ENCODE peak calls at places on chromosomes 13 and 19, in four cellular contexts. One of them, this sample, is unnamed.

GRCh38 chr19:17835182-17836006 is 12.4 kb downstream of the JAK3 start:
- DNase-seq in NCI-H460: no peak
- DNase-seq in GM10248: no peak
- DNase-seq in ACHN: no peak
- DNase-seq in this sample: no peak

GRCh38 chr13:81738364-81738763 is 1397.4 kb upstream of the SPRY2 start:
- DNase-seq in GM10248: no peak
- DNase-seq in NCI-H460: peak; percentile 2
- DNase-seq in ACHN: no peak
- DNase-seq in this sample: no peak

GRCh38 chr13:33353210-33353609 is 67.7 kb upstream of the STARD13 start:
- DNase-seq in NCI-H460: no peak
- DNase-seq in ACHN: no peak
- DNase-seq in GM10248: peak; percentile 39
- DNase-seq in this sample: no peak

GRCh38 chr13:47146136-47146535 is 249.3 kb upstream of the HTR2A start:
- DNase-seq in NCI-H460: no peak
- DNase-seq in ACHN: no peak
- DNase-seq in GM10248: no peak
- DNase-seq in this sample: no peak

GRCh38 chr13:74274946-74275345 is 140.7 kb upstream of the KLF12 start:
- DNase-seq in GM10248: no peak
- DNase-seq in ACHN: no peak
- DNase-seq in NCI-H460: no peak
- DNase-seq in this sample: no peak

GRCh38 chr19:16293133-16294085 is 31.2 kb upstream of the KLF2 start:
- DNase-seq in ACHN: no peak
- DNase-seq in NCI-H460: peak; percentile 7
- DNase-seq in GM10248: no peak
- DNase-seq in this sample: peak; percentile 42

GRCh38 chr13:91045351-91046034 is 302.0 kb upstream of the MIR17HG start:
- DNase-seq in GM10248: peak; percentile 11
- DNase-seq in NCI-H460: peak; percentile 14
- DNase-seq in ACHN: peak; percentile 36
- DNase-seq in this sample: peak; percentile 9

GRCh38 chr13:42681394-42681793 is 100.0 kb upstream of the FAM216B start:
- DNase-seq in NCI-H460: no peak
- DNase-seq in ACHN: no peak
- DNase-seq in GM10248: no peak
- DNase-seq in this sample: no peak

GRCh38 chr13:51113969-51114368 is 2.9 kb upstream of the C13orf42 start:
- DNase-seq in GM10248: no peak
- DNase-seq in NCI-H460: no peak
- DNase-seq in ACHN: no peak
- DNase-seq in this sample: no peak

GRCh38 chr19:44641460-44641859 is 2.2 kb upstream of the PVR start:
- DNase-seq in NCI-H460: no peak
- DNase-seq in GM10248: no peak
- DNase-seq in ACHN: no peak
- DNase-seq in this sample: no peak

GRCh38 chr13:100789968-100790367 is 115.4 kb upstream of the TMTC4 start:
- DNase-seq in ACHN: no peak
- DNase-seq in NCI-H460: no peak
- DNase-seq in GM10248: no peak
- DNase-seq in this sample: no peak

GRCh38 chr13:23824355-23824754 is 64.8 kb downstream of the MIPEP start:
- DNase-seq in NCI-H460: no peak
- DNase-seq in GM10248: no peak
- DNase-seq in ACHN: no peak
- DNase-seq in this sample: no peak

GRCh38 chr13:78430166-78430791 is 173.1 kb downstream of the POU4F1 start:
- DNase-seq in NCI-H460: no peak
- DNase-seq in GM10248: no peak
- DNase-seq in ACHN: no peak
- DNase-seq in this sample: no peak

GRCh38 chr19:48135411-48135810 is 24.8 kb upstream of the PLA2G4C start:
- DNase-seq in NCI-H460: no peak
- DNase-seq in GM10248: no peak
- DNase-seq in ACHN: no peak
- DNase-seq in this sample: peak; percentile 42

GRCh38 chr13:71522976-71523517 is 344.0 kb downstream of the DACH1 start:
- DNase-seq in ACHN: no peak
- DNase-seq in GM10248: no peak
- DNase-seq in NCI-H460: no peak
- DNase-seq in this sample: no peak

GRCh38 chr13:39910041-39910440 is 254.6 kb downstream of the COG6 start:
- DNase-seq in NCI-H460: no peak
- DNase-seq in ACHN: no peak
- DNase-seq in GM10248: no peak
- DNase-seq in this sample: no peak

GRCh38 chr13:74061939-74062595 is 72.1 kb downstream of the KLF12 start:
- DNase-seq in ACHN: no peak
- DNase-seq in NCI-H460: no peak
- DNase-seq in GM10248: peak; percentile 18
- DNase-seq in this sample: no peak

GRCh38 chr13:19888799-19889198 is 25.4 kb upstream of the ZMYM5 start:
- DNase-seq in ACHN: peak; percentile 11
- DNase-seq in GM10248: no peak
- DNase-seq in NCI-H460: no peak
- DNase-seq in this sample: no peak

GRCh38 chr19:35090795-35091214 is 24.8 kb upstream of the FXYD3 start:
- DNase-seq in ACHN: no peak
- DNase-seq in NCI-H460: no peak
- DNase-seq in GM10248: no peak
- DNase-seq in this sample: no peak

GRCh38 chr19:38388310-38389100 is at the start of gene SPRED3:
- DNase-seq in ACHN: peak; percentile 65
- DNase-seq in GM10248: no peak
- DNase-seq in NCI-H460: no peak
- DNase-seq in this sample: no peak

GRCh38 chr19:29379257-29379986 is 146.4 kb upstream of the VSTM2B start:
- DNase-seq in NCI-H460: no peak
- DNase-seq in GM10248: no peak
- DNase-seq in ACHN: no peak
- DNase-seq in this sample: no peak

GRCh38 chr19:33048806-33049676 is 15.6 kb downstream of the RHPN2 start:
- DNase-seq in NCI-H460: no peak
- DNase-seq in ACHN: no peak
- DNase-seq in GM10248: no peak
- DNase-seq in this sample: no peak

GRCh38 chr13:49560270-49561063 is 24.9 kb downstream of the RCBTB1 start:
- DNase-seq in NCI-H460: no peak
- DNase-seq in GM10248: no peak
- DNase-seq in ACHN: peak; percentile 75
- DNase-seq in this sample: peak; percentile 71

This sample was measured in Caki2.